ENCODE peak calls at places on chromosome 21, in eight cellular contexts. K is OCI-LY7, I is left ventricle myocardium inferior, Y is pancreas, W is endodermal cell, B is adipocyte, P is heart right ventricle, A is H7. X is an unnamed sample.

GRCh38 chr21:39714331-39714730 is 30.7 kb upstream of the IGSF5 start:
- DNase-seq in K (no peak), I (no peak), Y (no peak), W (no peak), B (no peak), P (no peak), A (no peak), X (no peak)

GRCh38 chr21:37799193-37800121 is 116.8 kb downstream of the KCNJ6 start:
- DNase-seq in K (no peak), I (no peak), Y (no peak), W (no peak), B (peak; percentile 43), P (no peak), A (no peak), X (no peak)

GRCh38 chr21:18711662-18712061 is 308.1 kb upstream of the TMPRSS15 start:
- DNase-seq in K (no peak), I (no peak), Y (no peak), W (no peak), B (no peak), P (no peak), A (no peak), X (no peak)

GRCh38 chr21:37460196-37460595 is 93.6 kb downstream of the DYRK1A start:
- DNase-seq in K (no peak), I (no peak), Y (no peak), W (peak; percentile 76), B (no peak), P (no peak), A (peak; percentile 49), X (no peak)

GRCh38 chr21:19922122-19922521 is 1076.1 kb upstream of the NCAM2 start:
- DNase-seq in K (no peak), I (no peak), Y (no peak), W (no peak), B (no peak), P (no peak), A (no peak), X (no peak)

GRCh38 chr21:28272272-28272992 is 720.2 kb downstream of the LTN1 start:
- DNase-seq in K (no peak), I (no peak), Y (no peak), W (no peak), B (peak; percentile 47), P (no peak), A (no peak), X (no peak)

GRCh38 chr21:39802226-39802625 is 57.2 kb downstream of the IGSF5 start:
- DNase-seq in K (no peak), I (no peak), Y (no peak), W (no peak), B (peak; percentile 10), P (no peak), A (no peak), X (no peak)

GRCh38 chr21:23292292-23292691 is 2294.1 kb downstream of the NCAM2 start:
- DNase-seq in K (no peak), I (no peak), Y (no peak), W (no peak), B (no peak), P (no peak), A (no peak), X (no peak)

GRCh38 chr21:37862536-37862935 is 53.7 kb downstream of the KCNJ6 start:
- DNase-seq in K (peak; percentile 14), I (no peak), Y (no peak), W (peak; percentile 57), B (peak; percentile 48), P (no peak), A (peak; percentile 73), X (no peak)

GRCh38 chr21:45012661-45013270 is 61.6 kb upstream of the ADARB1 start:
- DNase-seq in K (no peak), I (no peak), Y (no peak), W (peak; percentile 92), B (no peak), P (peak; percentile 9), A (peak; percentile 88), X (no peak)

GRCh38 chr21:45011911-45012660 is 62.3 kb upstream of the ADARB1 start:
- DNase-seq in K (no peak), I (peak; percentile 16), Y (no peak), W (peak; percentile 96), B (peak; percentile 86), P (peak; percentile 15), A (peak; percentile 96), X (no peak)

GRCh38 chr21:45010860-45011259 is 63.5 kb upstream of the ADARB1 start:
- DNase-seq in K (no peak), I (no peak), Y (no peak), W (no peak), B (no peak), P (peak; percentile 4), A (no peak), X (no peak)

GRCh38 chr21:45010096-45010495 is 64.3 kb upstream of the ADARB1 start:
- DNase-seq in K (no peak), I (no peak), Y (no peak), W (no peak), B (no peak), P (no peak), A (no peak), X (no peak)

DNA sequence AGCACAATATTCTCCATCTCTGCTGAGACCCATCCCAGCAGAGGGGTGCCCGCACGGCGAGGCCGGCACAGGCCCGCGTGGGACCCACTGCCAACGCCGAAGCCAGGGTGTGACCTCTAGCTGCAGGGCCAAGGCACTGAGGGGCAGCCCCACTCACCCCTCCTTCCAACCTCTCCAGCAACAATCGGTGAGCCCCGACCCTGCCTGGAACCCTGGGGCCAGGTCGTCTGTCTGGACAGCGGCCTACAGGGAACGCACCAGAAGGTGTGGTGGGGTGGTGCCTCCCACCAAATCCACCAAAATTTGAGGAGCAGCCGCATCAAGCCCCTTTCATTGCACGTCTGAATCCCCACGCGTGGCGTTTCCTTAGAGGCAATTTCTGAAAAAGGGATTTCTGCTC is 63.0 kb upstream of the ADARB1 start:
- DNase-seq in K (no peak), I (no peak), Y (no peak), W (no peak), B (no peak), P (peak; percentile 8), A (no peak), X (no peak)
- H3K4me3 ChIP-seq in K (no peak overlapping the region), I (no peak overlapping the region), Y (no peak overlapping the region), W (no peak overlapping the region), B (no peak overlapping the region), P (no peak overlapping the region), A (no peak overlapping the region), X (no peak overlapping the region)

GRCh38 chr21:44319407-44320065 is 19.7 kb downstream of the CFAP410 start:
- DNase-seq in K (no peak), I (no peak), Y (no peak), W (no peak), B (no peak), P (no peak), A (no peak), X (no peak)
- H3K36me3 ChIP-seq in K (peaks cover 41% of the 10 kb centered on the region), I (peaks cover 93% of the 10 kb centered on the region), Y (no peaks in the 10 kb centered on the region), W (peaks cover 26% of the 10 kb centered on the region), B (peaks cover 55% of the 10 kb centered on the region), P (no peaks in the 10 kb centered on the region), A (peaks cover 5% of the 10 kb centered on the region), X (peaks cover 63% of the 10 kb centered on the region)

GRCh38 chr21:33844104-33844889 is 71.3 kb downstream of the ATP5PO start:
- DNase-seq in K (no peak), I (peak; percentile 32), Y (no peak), W (no peak), B (peak; percentile 71), P (peak; percentile 37), A (no peak), X (no peak)
- H3K4me3 ChIP-seq in K (no peak overlapping the region), I (no peak overlapping the region), Y (no peak overlapping the region), W (no peak overlapping the region), B (no peak overlapping the region), P (no peak overlapping the region), A (no peak overlapping the region), X (no peak overlapping the region)

GRCh38 chr21:42854246-42855010 is 24.9 kb downstream of the WDR4 start:
- DNase-seq in K (no peak), I (no peak), Y (no peak), W (no peak), B (no peak), P (no peak), A (peak; percentile 50), X (no peak)

GRCh38 chr21:42857216-42857615 is 22.1 kb downstream of the WDR4 start:
- DNase-seq in K (no peak), I (no peak), Y (no peak), W (no peak), B (no peak), P (no peak), A (peak; percentile 29), X (no peak)

GRCh38 chr21:42855937-42856335 is 23.4 kb downstream of the WDR4 start:
- DNase-seq in K (no peak), I (no peak), Y (no peak), W (no peak), B (no peak), P (no peak), A (peak; percentile 31), X (no peak)

GRCh38 chr21:42853621-42854020 is 25.7 kb downstream of the WDR4 start:
- DNase-seq in K (no peak), I (no peak), Y (no peak), W (no peak), B (no peak), P (no peak), A (no peak), X (no peak)

GRCh38 chr21:42855143-42855936 is 24.0 kb downstream of the WDR4 start:
- DNase-seq in K (no peak), I (no peak), Y (no peak), W (no peak), B (no peak), P (no peak), A (peak; percentile 30), X (no peak)
- H3K36me3 ChIP-seq in K (peaks cover 99% of the 10 kb centered on the region), I (peaks cover 85% of the 10 kb centered on the region), Y (peaks cover 5% of the 10 kb centered on the region), W (peaks cover 84% of the 10 kb centered on the region), B (peaks cover 96% of the 10 kb centered on the region), P (no peaks in the 10 kb centered on the region), A (peaks cover 52% of the 10 kb centered on the region), X (peaks cover 68% of the 10 kb centered on the region)

GRCh38 chr21:42187976-42188653 is 30.8 kb upstream of the ABCG1 start:
- DNase-seq in K (peak; percentile 96), I (no peak), Y (no peak), W (no peak), B (no peak), P (no peak), A (no peak), X (peak; percentile 74)
- H3K4me3 ChIP-seq in K (peak overlapping the region; percentile 49), I (no peak overlapping the region), Y (no peak overlapping the region), W (no peak overlapping the region), B (no peak overlapping the region), P (no peak overlapping the region), A (no peak overlapping the region), X (no peak overlapping the region)

GRCh38 chr21:46216132-46216747 is 12.3 kb downstream of the LSS start:
- DNase-seq in K (no peak), I (no peak), Y (no peak), W (peak; percentile 34), B (no peak), P (no peak), A (no peak), X (no peak)
- H3K36me3 ChIP-seq in K (peaks cover 22% of the 10 kb centered on the region), I (peaks cover 83% of the 10 kb centered on the region), Y (no peaks in the 10 kb centered on the region), W (peaks cover 16% of the 10 kb centered on the region), B (peaks cover 90% of the 10 kb centered on the region), P (peaks cover 4% of the 10 kb centered on the region), A (peaks cover 5% of the 10 kb centered on the region), X (peaks cover 12% of the 10 kb centered on the region)